ENCODE peak calls at places on chromosomes 3 and 15, in seven cellular contexts. D is dorsolateral prefrontal cortex, E is sigmoid colon, G is pancreas, H is lung, U is astrocyte, I is right lobe of liver. Y is an unnamed sample.

GRCh38 chr15:39935241-39935640 is 1.3 kb downstream of the EIF2AK4 start:
- DNase-seq in D (no peak), H (no peak), I (no peak), G (no peak), E (no peak), U (no peak), Y (no peak)

GRCh38 chr15:34609102-34609501 is 25.7 kb upstream of the GOLGA8B start:
- DNase-seq in U (no peak), G (no peak), I (no peak), E (no peak), D (no peak), H (no peak), Y (no peak)

GRCh38 chr15:77186518-77187095 is 115.7 kb upstream of the TSPAN3 start:
- DNase-seq in G (no peak), D (no peak), H (no peak), E (no peak), U (peak; percentile 9), I (no peak), Y (no peak)

GRCh38 chr3:130093741-130094391 is 12.2 kb downstream of the ALG1L2 start:
- DNase-seq in E (no peak), G (no peak), I (no peak), U (no peak), H (no peak), D (no peak), Y (no peak)

GRCh38 chr3:186841637-186842036 is 873 bp upstream of the ADIPOQ start:
- DNase-seq in D (no peak), G (no peak), I (no peak), E (no peak), H (no peak), U (no peak), Y (no peak)

GRCh38 chr15:40291088-40291574 is 8.3 kb upstream of the ANKRD63 start:
- DNase-seq in H (peak; percentile 47), D (no peak), I (no peak), E (peak; percentile 77), G (peak; percentile 82), U (peak; percentile 47), Y (no peak)

GRCh38 chr15:64146885-64147681 is 4.4 kb upstream of the SNX22 start:
- DNase-seq in G (no peak), E (peak; percentile 50), H (no peak), I (no peak), U (no peak), D (no peak), Y (no peak)

GRCh38 chr15:47477253-47477652 is 240.1 kb upstream of the SEMA6D start:
- DNase-seq in G (no peak), D (no peak), H (no peak), U (no peak), E (no peak), I (no peak), Y (no peak)

GRCh38 chr15:94324117-94324826 is 92.9 kb downstream of the MCTP2 start:
- DNase-seq in D (no peak), U (peak; percentile 12), G (no peak), H (peak; percentile 59), E (peak; percentile 70), I (no peak), Y (no peak)

GRCh38 chr15:96410175-96411055 is 79.9 kb downstream of the NR2F2 start:
- DNase-seq in G (no peak), U (no peak), E (no peak), I (no peak), D (no peak), H (no peak), Y (no peak)

GRCh38 chr15:77168211-77168610 is 97.3 kb upstream of the TSPAN3 start:
- DNase-seq in U (peak; percentile 55), H (no peak), I (no peak), G (no peak), D (no peak), E (no peak), Y (no peak)

GRCh38 chr3:57094606-57095005 is 34.1 kb downstream of the SPATA12 start:
- DNase-seq in I (no peak), D (no peak), E (no peak), H (no peak), G (no peak), U (no peak), Y (no peak)

GRCh38 chr15:33675246-33675645 is 293.1 kb upstream of the CHRM5 start:
- DNase-seq in H (no peak), I (no peak), E (no peak), G (no peak), D (no peak), U (peak; percentile 2), Y (no peak)

GRCh38 chr15:40755821-40756220 is 767 bp upstream of the RMDN3 start:
- DNase-seq in E (no peak), H (no peak), U (no peak), D (no peak), G (peak; percentile 50), I (no peak), Y (no peak)

GRCh38 chr3:186152889-186153292 is 44.0 kb upstream of the ETV5 start:
- DNase-seq in E (no peak), U (no peak), D (no peak), G (no peak), I (no peak), H (no peak), Y (no peak)

GRCh38 chr15:88894819-88895767 is at the start of gene HAPLN3:
- DNase-seq in U (no peak), G (peak; percentile 62), H (no peak), I (no peak), E (no peak), D (no peak), Y (no peak)

GRCh38 chr3:115239717-115240116 is 92.6 kb upstream of the ZBTB20 start:
- DNase-seq in H (peak; percentile 37), D (peak; percentile 57), U (peak; percentile 99), I (peak; percentile 30), E (peak; percentile 60), G (no peak), Y (no peak)

GRCh38 chr3:101695779-101696372 is 9.4 kb upstream of the RPL24 start:
- DNase-seq in E (no peak), H (peak; percentile 38), G (no peak), D (no peak), I (no peak), U (peak; percentile 25), Y (no peak)

GRCh38 chr3:119388577-119388976 is 74.8 kb downstream of the TMEM39A start:
- DNase-seq in I (no peak), H (no peak), D (no peak), U (no peak), E (no peak), G (no peak), Y (no peak)
- TF ChIP-seq CTCF in I (no peak), H (no peak), D (no peak), U (no peak), E (peak; percentile 35), G (no peak), Y (no peak)

GRCh38 chr3:196686436-196686835 is 25.6 kb downstream of the CEP19 start:
- DNase-seq in D (no peak), I (no peak), H (no peak), G (no peak), U (no peak), E (no peak), Y (no peak)
- H3K27ac ChIP-seq in D (no peak overlapping the region), I (no peak overlapping the region), H (no peak overlapping the region), G (no peak overlapping the region), U (no peak overlapping the region), E (no peak overlapping the region), Y (no peak overlapping the region)

GRCh38 chr3:42012935-42013651 is 51.2 kb upstream of the ULK4 start:
- DNase-seq in U (no peak), H (peak; percentile 76), G (peak; percentile 90), I (peak; percentile 88), E (peak; percentile 85), D (peak; percentile 47), Y (no peak)
- TF ChIP-seq CTCF in U (no peak), H (no peak), G (no peak), I (no peak), E (no peak), D (no peak), Y (no peak)

GRCh38 chr3:16290007-16290826 is 25.2 kb downstream of the OXNAD1 start:
- DNase-seq in I (no peak), D (no peak), H (peak; percentile 45), U (no peak), E (no peak), G (no peak), Y (no peak)

GRCh38 chr3:16290827-16291196 is 25.8 kb downstream of the OXNAD1 start:
- DNase-seq in I (no peak), E (no peak), G (no peak), D (no peak), U (peak; percentile 47), H (no peak), Y (no peak)

GRCh38 chr3:16286672-16287604 is 21.9 kb downstream of the OXNAD1 start:
- DNase-seq in G (no peak), U (no peak), D (no peak), E (no peak), H (no peak), I (no peak), Y (no peak)

GRCh38 chr3:16288664-16289063 is 23.7 kb downstream of the OXNAD1 start:
- DNase-seq in D (no peak), I (no peak), H (no peak), G (no peak), U (no peak), E (no peak), Y (no peak)

DNA sequence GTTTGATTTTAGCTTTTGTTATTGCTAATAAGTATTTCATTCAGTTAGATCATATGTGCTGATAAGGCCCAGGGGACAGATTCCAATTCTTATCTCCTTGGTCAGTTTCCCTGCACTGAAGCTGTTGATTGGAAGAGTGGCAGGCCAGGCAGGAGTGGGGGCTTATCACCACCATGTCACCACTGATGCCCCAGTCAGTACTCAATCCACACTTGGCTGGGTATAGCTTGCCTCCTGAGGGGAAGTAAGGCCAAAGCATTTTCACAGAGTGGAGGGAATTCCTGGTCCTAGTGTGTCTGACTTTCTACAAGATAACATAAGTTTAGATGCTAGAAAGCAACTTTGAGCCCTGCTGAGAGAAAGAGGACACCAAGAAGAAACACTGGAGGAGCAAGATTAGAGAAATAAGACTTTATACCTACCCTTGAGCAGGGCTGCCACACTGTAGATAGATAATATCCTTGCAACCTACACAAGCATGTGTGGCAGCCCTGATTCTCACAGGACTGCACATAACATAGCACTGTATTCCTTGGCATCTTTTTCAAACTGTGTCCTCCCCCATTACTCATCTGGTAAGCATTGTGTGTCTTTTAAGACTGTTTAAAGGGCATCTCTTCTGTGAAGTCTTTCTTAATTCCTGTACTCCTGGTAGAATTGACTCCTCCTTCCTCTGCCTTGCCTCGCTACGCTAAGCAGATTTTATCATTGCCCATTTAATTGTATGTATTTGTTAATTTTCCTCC is 24.3 kb downstream of the OXNAD1 start:
- DNase-seq in D (no peak), H (no peak), I (no peak), U (no peak), G (no peak), E (no peak), Y (no peak)
- H3K27ac ChIP-seq in D (no peak overlapping the region), H (no peak overlapping the region), I (no peak overlapping the region), U (no peak overlapping the region), G (no peak overlapping the region), E (no peak overlapping the region), Y (no peak overlapping the region)

Y was measured in breast epithelium.